ENCODE peak calls at places on chromosomes 7 and 10, in seven cellular contexts. One of them, this sample, is unnamed.

GRCh38 chr7:131327626-131328386 is at the start of gene MKLN1:
- DNase-seq in hippocampal formation: peak; percentile 86
- DNase-seq in AG08396: peak; percentile 94
- DNase-seq in SIG-M5: no peak
- DNase-seq in astrocyte of the spinal cord: peak; percentile 92
- DNase-seq in HCT116: peak; percentile 72
- DNase-seq in A549: peak; percentile 83
- DNase-seq in this sample: peak; percentile 98

GRCh38 chr7:112211348-112211907 is 4.9 kb downstream of the ZNF277 start:
- DNase-seq in A549: no peak
- DNase-seq in AG08396: no peak
- DNase-seq in hippocampal formation: no peak
- DNase-seq in SIG-M5: no peak
- DNase-seq in astrocyte of the spinal cord: no peak
- DNase-seq in HCT116: no peak
- DNase-seq in this sample: no peak

GRCh38 chr7:25032774-25033743 is 53.1 kb upstream of the OSBPL3 start:
- DNase-seq in hippocampal formation: no peak
- DNase-seq in A549: no peak
- DNase-seq in astrocyte of the spinal cord: peak; percentile 35
- DNase-seq in SIG-M5: no peak
- DNase-seq in AG08396: peak; percentile 26
- DNase-seq in HCT116: no peak
- DNase-seq in this sample: no peak

GRCh38 chr7:1078985-1079384 is 8.9 kb upstream of the GPER1 start:
- DNase-seq in AG08396: no peak
- DNase-seq in astrocyte of the spinal cord: no peak
- DNase-seq in hippocampal formation: no peak
- DNase-seq in A549: no peak
- DNase-seq in SIG-M5: no peak
- DNase-seq in HCT116: no peak
- DNase-seq in this sample: no peak

GRCh38 chr7:158976849-158977593 is 120.7 kb downstream of the DYNC2I1 start:
- DNase-seq in HCT116: peak; percentile 73
- DNase-seq in astrocyte of the spinal cord: peak; percentile 58
- DNase-seq in SIG-M5: peak; percentile 8
- DNase-seq in AG08396: peak; percentile 88
- DNase-seq in A549: peak; percentile 72
- DNase-seq in hippocampal formation: peak; percentile 37
- DNase-seq in this sample: peak; percentile 42

GRCh38 chr10:67609996-67610793 is 85.8 kb downstream of the CTNNA3 start:
- DNase-seq in astrocyte of the spinal cord: peak; percentile 62
- DNase-seq in hippocampal formation: no peak
- DNase-seq in HCT116: no peak
- DNase-seq in AG08396: no peak
- DNase-seq in A549: no peak
- DNase-seq in SIG-M5: no peak
- DNase-seq in this sample: peak; percentile 5

GRCh38 chr10:87861566-87861952 is 1.8 kb downstream of the KLLN start:
- DNase-seq in HCT116: no peak
- DNase-seq in astrocyte of the spinal cord: peak; percentile 67
- DNase-seq in SIG-M5: no peak
- DNase-seq in AG08396: peak; percentile 61
- DNase-seq in A549: no peak
- DNase-seq in hippocampal formation: peak; percentile 60
- DNase-seq in this sample: no peak

GRCh38 chr10:63720072-63720537 is 198.9 kb downstream of the REEP3 start:
- DNase-seq in astrocyte of the spinal cord: peak; percentile 57
- DNase-seq in HCT116: peak; percentile 62
- DNase-seq in AG08396: no peak
- DNase-seq in hippocampal formation: no peak
- DNase-seq in A549: no peak
- DNase-seq in SIG-M5: no peak
- DNase-seq in this sample: no peak

GRCh38 chr10:79052311-79053080 is 16.3 kb upstream of the ZMIZ1 start:
- DNase-seq in SIG-M5: no peak
- DNase-seq in AG08396: no peak
- DNase-seq in hippocampal formation: no peak
- DNase-seq in HCT116: no peak
- DNase-seq in astrocyte of the spinal cord: no peak
- DNase-seq in A549: peak; percentile 60
- DNase-seq in this sample: no peak

GRCh38 chr10:600876-601275 is 88.6 kb downstream of the DIP2C start:
- DNase-seq in SIG-M5: no peak
- DNase-seq in HCT116: no peak
- DNase-seq in hippocampal formation: no peak
- DNase-seq in astrocyte of the spinal cord: peak; percentile 62
- DNase-seq in AG08396: no peak
- DNase-seq in A549: no peak
- DNase-seq in this sample: no peak

GRCh38 chr10:110481948-110482347 is 15.8 kb upstream of the DUSP5 start:
- DNase-seq in HCT116: no peak
- DNase-seq in hippocampal formation: no peak
- DNase-seq in SIG-M5: no peak
- DNase-seq in AG08396: no peak
- DNase-seq in astrocyte of the spinal cord: no peak
- DNase-seq in A549: no peak
- DNase-seq in this sample: no peak

GRCh38 chr7:44466300-44467216 is 23.9 kb downstream of the NUDCD3 start:
- DNase-seq in hippocampal formation: no peak
- DNase-seq in A549: no peak
- DNase-seq in HCT116: no peak
- DNase-seq in astrocyte of the spinal cord: peak; percentile 80
- DNase-seq in AG08396: no peak
- DNase-seq in SIG-M5: no peak
- DNase-seq in this sample: no peak

GRCh38 chr7:156811706-156812105 is 81.3 kb downstream of the LMBR1 start:
- DNase-seq in HCT116: no peak
- DNase-seq in astrocyte of the spinal cord: no peak
- DNase-seq in A549: no peak
- DNase-seq in hippocampal formation: no peak
- DNase-seq in SIG-M5: no peak
- DNase-seq in AG08396: no peak
- DNase-seq in this sample: no peak

GRCh38 chr10:101995451-101996063 is 60.4 kb downstream of the ARMH3 start:
- DNase-seq in astrocyte of the spinal cord: peak; percentile 35
- DNase-seq in HCT116: no peak
- DNase-seq in AG08396: no peak
- DNase-seq in A549: no peak
- DNase-seq in SIG-M5: no peak
- DNase-seq in hippocampal formation: no peak
- DNase-seq in this sample: peak; percentile 5

GRCh38 chr10:88386204-88386877 is 196.8 kb downstream of the RNLS start:
- DNase-seq in AG08396: no peak
- DNase-seq in A549: peak; percentile 15
- DNase-seq in HCT116: no peak
- DNase-seq in SIG-M5: no peak
- DNase-seq in hippocampal formation: no peak
- DNase-seq in astrocyte of the spinal cord: peak; percentile 10
- DNase-seq in this sample: no peak

GRCh38 chr10:77291596-77292505 is 345.8 kb downstream of the KCNMA1 start:
- DNase-seq in A549: no peak
- DNase-seq in HCT116: no peak
- DNase-seq in SIG-M5: no peak
- DNase-seq in astrocyte of the spinal cord: no peak
- DNase-seq in hippocampal formation: no peak
- DNase-seq in AG08396: no peak
- DNase-seq in this sample: no peak

GRCh38 chr7:45391618-45392451 is 182.3 kb upstream of the ADCY1 start:
- DNase-seq in SIG-M5: no peak
- DNase-seq in hippocampal formation: no peak
- DNase-seq in A549: no peak
- DNase-seq in AG08396: no peak
- DNase-seq in HCT116: no peak
- DNase-seq in astrocyte of the spinal cord: no peak
- DNase-seq in this sample: no peak

GRCh38 chr10:95536017-95536416 is 25.2 kb downstream of the SORBS1 start:
- DNase-seq in HCT116: no peak
- DNase-seq in AG08396: no peak
- DNase-seq in A549: no peak
- DNase-seq in SIG-M5: no peak
- DNase-seq in hippocampal formation: no peak
- DNase-seq in astrocyte of the spinal cord: peak; percentile 24
- DNase-seq in this sample: peak; percentile 48

GRCh38 chr7:157394246-157395191 is 57.7 kb downstream of the DNAJB6 start:
- DNase-seq in AG08396: no peak
- DNase-seq in HCT116: no peak
- DNase-seq in hippocampal formation: no peak
- DNase-seq in A549: no peak
- DNase-seq in astrocyte of the spinal cord: peak; percentile 22
- DNase-seq in SIG-M5: no peak
- DNase-seq in this sample: no peak

This sample was measured in COLO829.